ENCODE peak calls at places on chromosomes 11 and 22, in nine cellular contexts. R, Q, J, U, Y, C, E, N and X are unnamed samples.
A peak's percentile ranks its signal among the peaks of the same experiment; 100 is the strongest.

GRCh38 chr11:10573028-10573427 is 4.6 kb upstream of the LYVE1 start:
- DNase-seq in Q (no peak), Y (no peak), R (no peak), J (no peak), N (no peak), U (no peak), C (no peak), E (no peak), X (no peak)

GRCh38 chr11:70608568-70609314 is 210.4 kb downstream of the CTTN start:
- DNase-seq in Q (no peak), E (no peak), R (peak; percentile 12), U (no peak), Y (no peak), C (no peak), J (no peak), N (no peak), X (no peak)

GRCh38 chr11:57402188-57403066 is 12.0 kb upstream of the PRG2 start:
- DNase-seq in R (no peak), Y (no peak), U (no peak), C (peak; percentile 56), E (no peak), Q (no peak), J (peak; percentile 29), N (peak; percentile 74), X (no peak)

GRCh38 chr11:128506999-128507591 is 80.3 kb downstream of the ETS1 start:
- DNase-seq in R (peak; percentile 99), J (peak; percentile 87), U (peak; percentile 68), N (no peak), E (peak; percentile 90), C (peak; percentile 86), Q (peak; percentile 87), Y (peak; percentile 62), X (peak; percentile 80)

GRCh38 chr11:78820722-78821121 is 246.1 kb upstream of the NARS2 start:
- DNase-seq in J (no peak), Y (no peak), C (no peak), U (no peak), Q (no peak), N (no peak), E (no peak), R (no peak), X (no peak)

GRCh38 chr11:60918941-60919275 is 5.0 kb downstream of the TMEM109 start:
- DNase-seq in Q (no peak), E (no peak), C (peak; percentile 19), Y (no peak), R (peak; percentile 18), N (no peak), J (no peak), U (no peak), X (no peak)

GRCh38 chr11:33891714-33892327 is at the start of gene LMO2:
- DNase-seq in Q (peak; percentile 35), Y (no peak), J (no peak), N (peak; percentile 55), R (no peak), U (no peak), C (no peak), E (no peak), X (no peak)

GRCh38 chr11:130160460-130161090 is 993 bp downstream of the ST14 start:
- DNase-seq in J (no peak), R (no peak), E (no peak), U (no peak), Q (no peak), N (no peak), C (no peak), Y (peak; percentile 48), X (no peak)

GRCh38 chr11:113237261-113237660 is 77.1 kb upstream of the TTC12 start:
- DNase-seq in C (no peak), Y (no peak), Q (no peak), R (no peak), E (no peak), N (no peak), U (no peak), J (no peak), X (no peak)

GRCh38 chr22:36320553-36320952 is 67.2 kb downstream of the MYH9 start:
- DNase-seq in E (no peak), J (no peak), Y (no peak), N (no peak), R (no peak), Q (no peak), C (no peak), U (no peak), X (no peak)

GRCh38 chr11:128399186-128399585 is 188.2 kb downstream of the ETS1 start:
- DNase-seq in Y (no peak), E (no peak), J (peak; percentile 32), Q (no peak), N (no peak), R (peak; percentile 77), U (no peak), C (no peak), X (no peak)

DNA sequence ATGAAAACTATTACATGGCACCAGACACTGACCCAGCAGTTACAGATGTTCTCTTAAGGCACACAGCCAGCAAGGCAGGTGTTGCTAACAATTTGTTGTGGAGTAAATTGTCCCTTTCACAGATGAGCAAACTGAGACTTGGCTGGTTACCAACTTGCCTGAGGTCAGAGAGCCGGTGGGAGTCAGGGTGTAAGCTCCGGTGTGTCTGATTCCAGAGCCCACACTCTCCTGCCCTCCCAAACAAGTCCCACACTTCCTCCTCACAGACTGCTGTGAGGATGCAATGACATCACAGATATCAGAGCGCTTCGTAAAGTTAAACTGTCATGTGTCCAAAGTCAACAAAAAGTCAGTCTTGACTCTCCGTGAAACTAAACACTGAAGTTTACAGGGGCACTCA is 12.5 kb downstream of the GDPD5 start:
- DNase-seq in N (no peak), C (peak; percentile 82), Q (no peak), J (no peak), U (no peak), E (no peak), Y (no peak), R (peak; percentile 56), X (no peak)
- H3K4me1 ChIP-seq in N (peaks cover 26% of the 10 kb centered on the region), C (peaks cover 34% of the 10 kb centered on the region), Q (peaks cover 20% of the 10 kb centered on the region), J (no peaks in the 10 kb centered on the region), U (no peaks in the 10 kb centered on the region), E (no peaks in the 10 kb centered on the region), Y (no peaks in the 10 kb centered on the region), R (no peaks in the 10 kb centered on the region), X (no peaks in the 10 kb centered on the region)

GRCh38 chr11:72393303-72393702 is 41.0 kb downstream of the CLPB start:
- DNase-seq in R (no peak), J (no peak), Y (no peak), N (no peak), Q (no peak), E (no peak), C (no peak), U (no peak), X (no peak)

GRCh38 chr11:72397333-72397732 is 37.0 kb downstream of the CLPB start:
- DNase-seq in C (no peak), Y (no peak), U (no peak), J (no peak), N (no peak), Q (no peak), E (no peak), R (no peak), X (no peak)

GRCh38 chr11:72398058-72398758 is 36.1 kb downstream of the CLPB start:
- DNase-seq in N (no peak), Y (no peak), R (no peak), E (peak; percentile 33), U (no peak), J (no peak), C (no peak), Q (no peak), X (no peak)

GRCh38 chr11:72394456-72394855 is 39.9 kb downstream of the CLPB start:
- DNase-seq in Y (no peak), U (no peak), C (no peak), R (no peak), J (no peak), E (no peak), Q (no peak), N (no peak), X (no peak)

DNA sequence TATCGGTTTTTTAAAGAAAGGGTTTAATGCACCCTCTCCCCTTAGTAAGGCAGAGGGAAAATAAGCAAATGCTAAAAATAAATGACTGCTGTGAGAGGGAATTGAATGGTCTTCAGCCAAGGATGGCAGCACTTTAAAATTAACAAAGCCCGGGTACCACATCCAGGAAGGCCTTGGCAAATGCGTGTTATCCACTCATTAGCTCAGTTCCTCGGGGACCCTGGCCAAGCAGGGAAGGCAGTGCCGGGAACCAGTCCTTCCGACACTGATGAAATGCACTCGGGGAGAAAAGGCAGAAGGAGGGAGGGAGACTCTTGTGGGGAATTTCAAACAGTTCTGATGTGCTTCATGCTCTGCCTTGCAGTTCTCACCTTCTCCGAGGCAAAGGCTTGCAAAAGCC is 38.3 kb downstream of the CLPB start:
- DNase-seq in E (no peak), U (no peak), R (no peak), Y (no peak), Q (no peak), J (no peak), N (no peak), C (no peak), X (no peak)
- H3K4me3 ChIP-seq in E (no peak overlapping the region), U (no peak overlapping the region), R (no peak overlapping the region), Y (no peak overlapping the region), Q (no peak overlapping the region), J (no peak overlapping the region), N (no peak overlapping the region), C (no peak overlapping the region), X (no peak overlapping the region)

GRCh38 chr22:22233081-22233480 is 11.5 kb upstream of the VPREB1 start:
- DNase-seq in C (no peak), R (no peak), N (no peak), J (no peak), E (peak; percentile 6), Q (no peak), U (no peak), Y (no peak), X (no peak)
- H3K27ac ChIP-seq in C (no peak overlapping the region), R (no peak overlapping the region), N (no peak overlapping the region), J (no peak overlapping the region), E (no peak overlapping the region), Q (no peak overlapping the region), U (no peak overlapping the region), Y (no peak overlapping the region), X (no peak overlapping the region)

DNA sequence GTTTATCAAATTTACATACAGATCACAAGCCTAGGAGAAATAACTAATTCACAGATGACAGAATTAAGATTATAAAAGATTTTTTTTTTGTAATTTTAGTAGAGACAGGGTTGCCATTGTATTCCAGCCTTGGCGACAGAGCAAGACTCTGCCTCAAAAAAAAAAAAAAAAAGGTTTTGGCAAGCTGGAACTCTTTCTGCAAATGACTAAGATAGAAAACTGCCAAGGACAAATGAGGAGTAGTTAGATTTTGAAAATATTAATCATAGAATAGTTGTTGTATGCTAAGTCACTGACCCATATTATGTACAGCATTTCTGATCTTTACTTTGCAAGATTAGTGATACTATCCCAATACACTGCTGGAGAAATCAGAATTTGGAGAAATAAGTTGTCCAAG is 99.2 kb downstream of the C11orf65 start:
- DNase-seq in Y (no peak), N (no peak), E (no peak), U (no peak), J (no peak), R (no peak), Q (no peak), C (no peak), X (no peak)
- H3K4me1 ChIP-seq in Y (no peaks in the 10 kb centered on the region), N (no peaks in the 10 kb centered on the region), E (peaks cover 10% of the 10 kb centered on the region), U (no peaks in the 10 kb centered on the region), J (no peaks in the 10 kb centered on the region), R (peaks cover 8% of the 10 kb centered on the region), Q (no peaks in the 10 kb centered on the region), C (no peaks in the 10 kb centered on the region), X (no peaks in the 10 kb centered on the region)